ENCODE peak calls at places on chromosomes 2 and 18, in four cellular contexts. G is endothelial cell of umbilical vein, T is astrocyte, R is DND-41. Y is an unnamed sample. For H3K79me2, the result is how much of the 10 kb centered on the place peaks cover.

GRCh38 chr18:39561136-39561535 is 1995.5 kb upstream of the CELF4 start:
- DNase-seq in G (peak), T (peak), R (no peak), Y (no peak)

GRCh38 chr2:195359043-195359735 is 297.8 kb upstream of the SLC39A10 start:
- DNase-seq in R (no peak), T (no peak), G (no peak), Y (no peak)

GRCh38 chr2:231642631-231643493 is 50.2 kb downstream of the TEX44 start:
- DNase-seq in G (peak), T (peak), R (peak), Y (no peak)

GRCh38 chr18:48003426-48004349 is 73.2 kb upstream of the SMAD2 start:
- DNase-seq in G (peak), R (peak), T (peak), Y (no peak)

GRCh38 chr2:224369028-224369632 is 32.8 kb downstream of the FAM124B start:
- DNase-seq in R (no peak), T (no peak), G (no peak), Y (peak)

GRCh38 chr2:156083707-156084494 is 248.6 kb downstream of the NR4A2 start:
- DNase-seq in R (no peak), T (peak), G (no peak), Y (no peak)

GRCh38 chr2:71505086-71505769 is 51.9 kb downstream of the DYSF start:
- DNase-seq in T (no peak), R (no peak), G (peak), Y (no peak)

GRCh38 chr18:49628119-49628518 is 66.3 kb downstream of the LIPG start:
- DNase-seq in R (no peak), T (no peak), G (no peak), Y (no peak)

GRCh38 chr2:119823734-119824334 is 64.1 kb downstream of the PTPN4 start:
- DNase-seq in T (peak), R (peak), G (peak), Y (peak)

GRCh38 chr2:128440666-128441340 is 122.1 kb upstream of the HS6ST1 start:
- DNase-seq in G (no peak), T (no peak), R (peak), Y (no peak)

GRCh38 chr2:8437949-8438400 is 243.9 kb upstream of the ID2 start:
- DNase-seq in G (no peak), T (no peak), R (no peak), Y (no peak)
- H3K79me2 ChIP-seq in G (under half), T (under half), R (under half), Y (under half)

GRCh38 chr2:172997031-172997430 is 78.6 kb upstream of the MAP3K20 start:
- DNase-seq in R (no peak), G (no peak), T (no peak), Y (no peak)
- H3K27ac ChIP-seq in R (no peak), G (no peak), T (no peak), Y (no peak)

GRCh38 chr18:58287626-58288289 is 243.7 kb downstream of the NEDD4L start:
- DNase-seq in R (no peak), T (no peak), G (no peak), Y (no peak)
- H3K79me2 ChIP-seq in R (under half), T (half or more), G (under half), Y (under half)

GRCh38 chr18:46536215-46536874 is 120.7 kb downstream of the LOXHD1 start:
- DNase-seq in T (peak), G (no peak), R (no peak), Y (no peak)

GRCh38 chr18:46528037-46528436 is 129.0 kb downstream of the LOXHD1 start:
- DNase-seq in G (no peak), R (no peak), T (no peak), Y (no peak)

GRCh38 chr18:46531472-46531871 is 125.5 kb downstream of the LOXHD1 start:
- DNase-seq in T (no peak), G (no peak), R (no peak), Y (no peak)
- H3K27ac ChIP-seq in T (no peak), G (no peak), R (no peak), Y (no peak)

GRCh38 chr2:241602720-241603119 is 34.2 kb downstream of the THAP4 start:
- DNase-seq in T (no peak), R (no peak), G (no peak), Y (no peak)
- H3K79me2 ChIP-seq in T (under half), R (under half), G (under half), Y (under half)

DNA sequence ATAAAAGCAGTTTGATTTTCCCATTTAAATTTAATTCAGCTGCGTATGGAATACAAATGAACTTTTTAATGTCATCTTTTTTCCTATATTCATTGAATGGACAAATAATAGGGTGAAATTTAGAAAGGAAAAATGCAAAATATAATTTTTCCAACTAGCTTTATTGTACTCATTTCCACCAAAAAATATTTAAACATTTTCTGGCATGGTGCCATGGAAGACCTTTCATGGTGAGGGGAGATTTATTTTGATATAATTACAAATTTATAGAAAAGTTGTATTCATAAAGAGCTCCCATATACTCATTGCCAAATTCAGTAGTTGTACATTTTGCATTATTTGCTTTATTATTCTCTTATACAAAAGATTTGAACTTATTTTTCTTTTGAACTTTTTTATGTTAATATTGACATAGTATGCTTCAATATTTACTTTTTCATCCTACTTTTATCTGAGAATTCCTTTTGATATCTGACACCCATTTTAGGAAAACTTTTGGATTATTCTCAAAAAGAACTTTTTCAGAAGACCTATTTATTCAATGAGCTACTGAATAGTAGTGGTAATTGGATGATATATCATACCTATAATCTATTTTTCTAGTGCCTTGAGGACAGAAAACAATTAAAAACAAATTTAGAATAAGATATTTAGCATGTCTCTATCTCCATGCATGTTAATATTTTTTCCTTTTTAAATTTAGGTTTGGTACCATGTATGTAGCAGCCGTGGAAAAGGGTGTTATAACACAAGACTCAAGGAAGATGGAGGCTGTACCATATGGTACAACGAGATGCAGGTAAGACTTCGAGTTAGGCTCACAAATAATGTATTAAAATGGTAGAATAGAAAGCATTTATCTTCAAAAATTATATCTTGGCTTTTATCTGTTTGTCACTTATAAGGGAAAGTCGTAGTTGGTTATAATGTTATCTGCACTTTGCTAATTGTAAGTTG is 37.5 kb downstream of the DDX1 start:
- DNase-seq in R (no peak), G (no peak), T (no peak), Y (no peak)
- H3K27ac ChIP-seq in R (no peak), G (no peak), T (no peak), Y (no peak)

GRCh38 chr2:8966123-8966908 is 37.2 kb downstream of the MBOAT2 start:
- DNase-seq in T (peak), R (no peak), G (no peak), Y (no peak)
- H3K79me2 ChIP-seq in T (half or more), R (under half), G (under half), Y (under half)

DNA sequence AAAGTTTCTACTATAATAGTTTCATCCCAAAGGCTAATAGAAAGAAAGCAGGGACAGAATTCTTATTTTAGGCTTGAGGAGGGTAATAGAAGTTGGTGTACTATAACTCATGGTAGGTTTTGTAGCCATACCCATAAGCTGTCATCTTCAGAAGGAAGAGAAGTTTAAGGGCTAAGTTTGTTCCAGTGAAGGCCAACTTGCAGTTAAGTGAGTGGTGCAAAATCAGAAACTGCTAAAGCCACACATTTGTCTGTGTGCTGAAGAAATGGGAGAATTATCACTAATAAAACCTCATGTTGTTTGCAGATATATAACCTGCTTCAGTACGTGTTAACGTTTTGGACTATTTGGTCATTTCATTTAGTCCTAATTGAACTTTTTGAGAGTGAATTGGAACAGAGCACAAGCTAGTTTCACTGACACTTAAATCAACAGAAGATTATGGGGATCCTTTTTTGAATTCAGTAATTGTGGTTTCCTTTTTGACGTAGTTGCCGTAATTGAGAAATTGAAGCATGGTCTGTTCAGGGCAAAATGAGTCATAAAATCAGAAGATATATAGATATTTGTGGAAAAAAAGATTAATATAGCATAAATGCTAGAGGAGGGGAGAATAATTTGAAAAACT is 69.1 kb downstream of the PHLPP1 start:
- DNase-seq in G (no peak), R (no peak), T (no peak), Y (no peak)
- H3K27ac ChIP-seq in G (no peak), R (no peak), T (no peak), Y (no peak)

GRCh38 chr2:10328667-10329583 is 26.2 kb downstream of the HPCAL1 start:
- DNase-seq in T (no peak), R (no peak), G (peak), Y (no peak)
- H3K79me2 ChIP-seq in T (half or more), R (under half), G (half or more), Y (under half)

Y was measured in Karpas-422.